ENCODE peak calls at places on chromosomes 5 and 9, in ten cellular contexts. K is neural crest cell, P is A549, T is activated gamma-delta T cell treated with Interleukin-2 at 50 U/mL for 16 hours, V is GM12865, C is brain pericyte, L is myocyte, H is caudate nucleus, Z is foreskin fibroblast, U is NCI-H774. A is an unnamed sample.

GRCh38 chr9:93825348-93826115 is 129.6 kb downstream of the BARX1 start:
- DNase-seq in K (no peak), P (no peak), T (no peak), V (no peak), C (no peak), L (no peak), H (no peak), Z (no peak), U (no peak), A (no peak)

GRCh38 chr5:138458353-138458752 is 6.9 kb upstream of the EGR1 start:
- DNase-seq in K (no peak), P (no peak), T (no peak), V (no peak), C (no peak), L (no peak), H (peak), Z (no peak), U (no peak), A (peak)

GRCh38 chr5:4386152-4386551 is 754.0 kb upstream of the ADAMTS16 start:
- DNase-seq in K (no peak), P (no peak), T (no peak), V (no peak), C (no peak), L (no peak), H (no peak), Z (no peak), U (no peak), A (no peak)

GRCh38 chr5:150519978-150520377 is 12.0 kb downstream of the NDST1 start:
- DNase-seq in K (no peak), P (no peak), T (no peak), V (no peak), C (no peak), L (no peak), H (no peak), Z (no peak), U (no peak), A (no peak)

GRCh38 chr9:34575775-34576592 is 13.5 kb downstream of the CNTFR start:
- DNase-seq in K (no peak), P (no peak), T (no peak), V (no peak), C (no peak), L (no peak), H (no peak), Z (no peak), U (no peak), A (no peak)

GRCh38 chr5:756865-757345 is 27.6 kb downstream of the ZDHHC11B start:
- DNase-seq in K (no peak), P (no peak), T (no peak), V (no peak), C (no peak), L (no peak), H (no peak), Z (no peak), U (no peak), A (no peak)

GRCh38 chr9:98287383-98287782 is 31.9 kb upstream of the TBC1D2 start:
- DNase-seq in K (no peak), P (no peak), T (no peak), V (peak), C (no peak), L (no peak), H (no peak), Z (no peak), U (no peak), A (no peak)

GRCh38 chr5:106962464-106963230 is 708.1 kb downstream of the EFNA5 start:
- DNase-seq in K (no peak), P (no peak), T (no peak), V (no peak), C (no peak), L (peak), H (no peak), Z (no peak), U (no peak), A (no peak)

GRCh38 chr9:29432191-29432590 is 1858.9 kb upstream of the C9orf72 start:
- DNase-seq in K (no peak), P (no peak), T (no peak), V (no peak), C (no peak), L (no peak), H (no peak), Z (no peak), U (no peak), A (no peak)

GRCh38 chr5:111083323-111083722 is 8.8 kb upstream of the WDR36 start:
- DNase-seq in K (no peak), P (no peak), T (no peak), V (no peak), C (no peak), L (no peak), H (no peak), Z (no peak), U (peak), A (no peak)

GRCh38 chr5:109865636-109866035 is 175.9 kb downstream of the MAN2A1 start:
- DNase-seq in K (no peak), P (no peak), T (no peak), V (no peak), C (peak), L (peak), H (no peak), Z (peak), U (peak), A (peak)

GRCh38 chr9:125805057-125805456 is 57.9 kb downstream of the PBX3 start:
- DNase-seq in K (no peak), P (no peak), T (no peak), V (no peak), C (no peak), L (peak), H (no peak), Z (no peak), U (no peak), A (no peak)

GRCh38 chr9:93230185-93230584 is 46.2 kb downstream of the WNK2 start:
- DNase-seq in K (no peak), P (no peak), T (no peak), V (no peak), C (no peak), L (no peak), H (no peak), Z (no peak), U (no peak), A (no peak)

GRCh38 chr5:149790276-149790675 is 60.2 kb downstream of the PPARGC1B start:
- DNase-seq in K (no peak), P (no peak), T (no peak), V (no peak), C (no peak), L (no peak), H (no peak), Z (no peak), U (no peak), A (no peak)

GRCh38 chr5:131640043-131640856 is 5.2 kb upstream of the RAPGEF6 start:
- DNase-seq in K (no peak), P (no peak), T (peak), V (peak), C (no peak), L (no peak), H (no peak), Z (peak), U (no peak), A (no peak)

GRCh38 chr9:5617749-5618148 is 11.2 kb upstream of the RIC1 start:
- DNase-seq in K (no peak), P (no peak), T (no peak), V (peak), C (no peak), L (no peak), H (no peak), Z (no peak), U (no peak), A (no peak)

GRCh38 chr5:155480731-155481131 is 467.2 kb downstream of the KIF4B start:
- DNase-seq in K (no peak), P (no peak), T (no peak), V (no peak), C (no peak), L (no peak), H (no peak), Z (no peak), U (no peak), A (no peak)

GRCh38 chr9:114995681-114996221 is 65.4 kb upstream of the TNFSF8 start:
- DNase-seq in K (no peak), P (no peak), T (no peak), V (no peak), C (no peak), L (no peak), H (no peak), Z (no peak), U (no peak), A (no peak)

GRCh38 chr5:50975840-50976239 is 309.4 kb downstream of the PARP8 start:
- DNase-seq in K (no peak), P (no peak), T (no peak), V (no peak), C (no peak), L (no peak), H (no peak), Z (no peak), U (no peak), A (no peak)

GRCh38 chr9:124574944-124575343 is 67.7 kb upstream of the NR5A1 start:
- DNase-seq in K (no peak), P (no peak), T (no peak), V (no peak), C (no peak), L (peak), H (no peak), Z (peak), U (no peak), A (no peak)

GRCh38 chr5:90410178-90410762 is 714 bp upstream of the CETN3 start:
- DNase-seq in K (no peak), P (no peak), T (no peak), V (no peak), C (no peak), L (no peak), H (no peak), Z (no peak), U (no peak), A (no peak)

GRCh38 chr5:97499605-97500004 is 316.6 kb upstream of the RIOK2 start:
- DNase-seq in K (no peak), P (no peak), T (no peak), V (no peak), C (no peak), L (peak), H (no peak), Z (no peak), U (no peak), A (no peak)

GRCh38 chr5:82347213-82347947 is 69.2 kb upstream of the RPS23 start:
- DNase-seq in K (peak), P (no peak), T (no peak), V (no peak), C (peak), L (peak), H (peak), Z (peak), U (no peak), A (peak)

A was measured in occipital lobe.